ENCODE peak calls at places on chromosomes 3 and 15, in seven cellular contexts. B, C, Z, T, K, D and N are unnamed samples.

GRCh38 chr3:31906182-31906581 is 74.9 kb downstream of the OSBPL10 start:
- DNase-seq in B (no peak), C (no peak), Z (no peak), T (no peak), K (no peak), D (no peak), N (no peak)

GRCh38 chr3:27171113-27171512 is 198.1 kb downstream of the NEK10 start:
- DNase-seq in B (no peak), C (no peak), Z (no peak), T (no peak), K (no peak), D (no peak), N (no peak)

GRCh38 chr3:79263423-79263822 is 504.4 kb downstream of the ROBO1 start:
- DNase-seq in B (no peak), C (peak), Z (no peak), T (no peak), K (no peak), D (no peak), N (no peak)

GRCh38 chr3:40292637-40293036 is 16.9 kb upstream of the EIF1B start:
- DNase-seq in B (no peak), C (no peak), Z (no peak), T (no peak), K (no peak), D (no peak), N (no peak)

GRCh38 chr15:86444527-86444926 is 364.9 kb downstream of the AGBL1 start:
- DNase-seq in B (no peak), C (no peak), Z (no peak), T (no peak), K (no peak), D (no peak), N (no peak)

GRCh38 chr3:128252083-128252482 is 98.8 kb downstream of the EEFSEC start:
- DNase-seq in B (no peak), C (no peak), Z (no peak), T (peak), K (no peak), D (no peak), N (no peak)

GRCh38 chr15:63764912-63765311 is 68.8 kb downstream of the HERC1 start:
- DNase-seq in B (no peak), C (no peak), Z (no peak), T (no peak), K (no peak), D (no peak), N (no peak)

GRCh38 chr3:76527773-76528172 is 512.1 kb upstream of the ROBO2 start:
- DNase-seq in B (no peak), C (no peak), Z (no peak), T (no peak), K (no peak), D (no peak), N (no peak)

GRCh38 chr15:89496155-89497098 is at the start of gene RHCG:
- DNase-seq in B (no peak), C (peak), Z (no peak), T (peak), K (no peak), D (no peak), N (peak)

GRCh38 chr3:72591522-72592421 is 256.5 kb downstream of the SHQ1 start:
- DNase-seq in B (peak), C (peak), Z (no peak), T (peak), K (peak), D (peak), N (peak)

DNA sequence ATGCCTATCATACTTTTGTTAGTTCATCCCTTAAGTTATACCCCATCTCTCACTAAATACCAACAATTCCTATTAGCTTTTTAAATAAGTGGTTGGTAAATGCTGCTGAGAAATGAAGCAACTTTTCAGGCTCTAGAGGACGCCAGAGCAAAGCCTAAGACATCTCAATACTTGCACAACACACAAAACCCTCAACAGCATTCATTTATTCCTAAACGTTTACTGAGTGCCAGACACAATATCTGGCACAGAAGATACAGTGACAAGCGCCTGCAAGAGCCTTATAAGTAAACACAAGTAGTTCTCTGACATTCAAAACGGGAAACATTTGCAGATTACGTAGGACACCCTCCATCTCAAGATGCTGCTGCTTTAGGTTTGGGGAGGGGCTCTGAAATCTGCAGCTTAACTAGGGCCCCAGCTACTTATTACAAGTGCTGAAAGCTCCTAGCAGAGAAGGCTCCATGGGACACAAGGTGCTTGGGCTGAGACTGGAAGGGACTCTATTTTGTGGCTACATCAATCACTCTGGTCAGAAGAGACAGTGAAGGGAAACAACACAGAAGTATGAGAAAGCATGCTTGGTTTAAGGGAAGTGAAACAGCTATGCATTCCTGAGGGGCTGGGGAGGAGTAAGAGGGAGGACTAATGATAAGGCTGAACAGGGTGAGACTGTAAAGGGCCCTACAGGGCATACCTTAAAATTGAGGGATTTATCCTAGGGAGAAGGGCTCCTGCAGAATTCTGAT is 311.3 kb downstream of the PLCL2 start:
- DNase-seq in B (no peak), C (peak), Z (no peak), T (peak), K (no peak), D (no peak), N (no peak)
- H3K27ac ChIP-seq in B (no peak), C (peak), Z (no peak), T (no peak), K (no peak), D (no peak), N (peak)

DNA sequence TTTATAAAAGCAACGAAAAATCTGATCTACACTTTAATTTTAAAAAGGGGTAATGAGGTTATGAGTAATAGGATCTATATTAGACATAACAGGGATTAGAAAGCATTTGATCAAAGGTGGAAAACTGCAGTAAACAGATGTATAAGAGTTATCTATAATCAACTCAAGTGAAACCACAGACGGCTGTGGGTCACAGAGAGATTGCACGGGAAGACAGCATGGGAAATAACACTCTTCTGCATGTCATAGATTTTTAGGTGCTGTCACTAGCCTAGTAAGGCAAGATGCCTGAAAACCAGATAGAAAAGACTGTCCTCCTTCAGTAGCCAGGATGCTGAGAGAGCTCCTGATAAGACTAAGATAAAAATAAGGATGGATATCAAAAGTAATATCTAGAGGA is 1.8 kb downstream of the LYSMD2 start:
- DNase-seq in B (no peak), C (no peak), Z (peak), T (no peak), K (no peak), D (no peak), N (no peak)
- H3K27ac ChIP-seq in B (no peak), C (no peak), Z (peak), T (no peak), K (no peak), D (no peak), N (peak)

GRCh38 chr15:71117906-71118305 is 2.6 kb downstream of the THSD4 start:
- DNase-seq in B (no peak), C (no peak), Z (no peak), T (no peak), K (no peak), D (no peak), N (no peak)
- H3K27ac ChIP-seq in B (no peak), C (no peak), Z (no peak), T (no peak), K (peak), D (no peak), N (no peak)

DNA sequence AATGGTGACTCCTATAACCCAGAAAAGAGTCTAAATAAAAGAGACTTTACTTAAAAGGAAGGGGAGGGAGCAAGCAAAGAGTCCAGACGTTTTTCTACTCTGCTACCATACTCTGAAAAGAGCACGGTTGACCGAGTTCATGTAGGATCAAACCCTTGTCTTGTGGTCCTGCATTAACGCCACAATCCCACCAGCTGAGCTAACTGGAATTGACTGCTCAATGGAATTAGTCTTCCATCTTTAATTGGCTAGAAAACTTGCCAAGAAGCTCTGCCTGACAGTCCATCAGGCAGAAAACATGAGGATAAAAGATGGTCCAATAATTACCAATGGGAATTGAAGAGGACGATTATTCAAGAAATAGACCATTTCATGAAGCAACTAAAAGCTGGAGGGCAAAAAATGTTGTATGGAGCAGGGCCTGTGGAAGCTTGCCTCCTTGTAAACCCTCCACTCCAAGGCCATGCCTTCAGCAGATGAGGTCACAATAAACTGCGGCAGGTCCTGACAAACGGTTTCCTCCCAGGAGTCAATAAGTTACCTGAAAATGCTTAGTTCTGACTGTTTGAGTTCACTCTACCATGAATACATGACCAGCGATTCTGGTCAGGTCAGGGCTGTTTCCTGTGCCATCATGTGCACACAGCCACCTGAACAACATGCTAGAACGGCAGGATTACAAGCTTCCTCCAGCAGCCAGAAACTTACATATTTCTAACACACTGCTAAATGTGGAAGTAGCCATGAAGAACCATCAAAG is 35.6 kb upstream of the ARHGEF3 start:
- DNase-seq in B (no peak), C (no peak), Z (no peak), T (no peak), K (no peak), D (no peak), N (no peak)
- H3K27ac ChIP-seq in B (no peak), C (no peak), Z (no peak), T (no peak), K (peak), D (no peak), N (no peak)

GRCh38 chr3:135147657-135148056 is 352.6 kb downstream of the EPHB1 start:
- DNase-seq in B (no peak), C (no peak), Z (no peak), T (no peak), K (no peak), D (no peak), N (no peak)
- H3K27ac ChIP-seq in B (no peak), C (no peak), Z (no peak), T (no peak), K (no peak), D (no peak), N (no peak)

DNA sequence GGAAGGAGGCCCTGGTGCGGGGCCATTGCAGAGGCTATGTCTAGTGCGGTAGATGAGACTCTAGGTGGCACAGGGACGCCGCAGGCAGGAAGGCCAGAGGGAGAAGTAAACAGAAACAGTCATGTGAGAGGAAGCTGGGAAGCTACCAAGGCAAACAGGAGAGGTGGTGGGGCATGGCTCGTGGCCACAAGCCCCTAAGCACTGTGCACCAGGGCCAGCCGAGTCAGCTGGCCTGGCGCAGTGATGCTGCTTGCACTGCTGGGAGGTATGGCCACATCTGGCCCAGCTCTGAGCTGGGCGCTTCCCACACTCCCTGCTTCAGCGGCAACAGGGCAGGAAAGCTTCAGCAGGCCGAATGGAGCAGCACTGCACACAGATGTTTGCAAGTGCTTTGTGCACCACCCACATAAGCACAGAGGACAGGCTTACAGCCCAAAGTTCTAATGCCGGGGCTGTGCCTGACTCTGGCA is 76.6 kb downstream of the SRGAP3 start:
- DNase-seq in B (no peak), C (no peak), Z (no peak), T (no peak), K (no peak), D (no peak), N (peak)
- H3K27ac ChIP-seq in B (no peak), C (no peak), Z (no peak), T (no peak), K (peak), D (no peak), N (peak)

DNA sequence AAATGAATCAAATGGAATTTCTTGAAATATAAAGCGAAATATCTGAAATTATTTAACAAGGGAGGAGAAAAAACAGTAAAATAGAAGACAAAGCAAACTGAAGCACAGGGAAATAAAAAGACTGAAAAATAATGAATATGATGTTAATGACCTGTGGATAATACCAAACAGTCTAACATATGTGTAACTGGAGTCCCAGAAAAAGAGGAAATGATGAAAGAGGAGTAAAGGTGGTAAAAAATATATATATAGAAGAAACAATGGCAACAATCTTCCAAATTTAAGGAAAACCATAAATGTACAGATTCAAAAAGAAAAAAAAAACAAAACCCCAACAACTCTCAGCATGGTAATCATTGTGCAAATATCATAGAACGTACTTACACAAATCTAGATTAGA is 21.2 kb downstream of the UBE3A start:
- DNase-seq in B (no peak), C (no peak), Z (no peak), T (no peak), K (no peak), D (no peak), N (no peak)
- H3K27ac ChIP-seq in B (no peak), C (no peak), Z (no peak), T (no peak), K (no peak), D (no peak), N (no peak)

GRCh38 chr3:101037613-101038012 is 44.4 kb upstream of the ABI3BP start:
- DNase-seq in B (no peak), C (no peak), Z (no peak), T (no peak), K (no peak), D (no peak), N (no peak)

GRCh38 chr3:101038393-101038792 is 45.2 kb upstream of the ABI3BP start:
- DNase-seq in B (no peak), C (no peak), Z (no peak), T (peak), K (peak), D (no peak), N (no peak)

GRCh38 chr3:101038880-101039279 is 45.7 kb upstream of the ABI3BP start:
- DNase-seq in B (no peak), C (no peak), Z (no peak), T (no peak), K (no peak), D (no peak), N (no peak)

GRCh38 chr3:101036676-101037075 is 43.5 kb upstream of the ABI3BP start:
- DNase-seq in B (no peak), C (no peak), Z (no peak), T (peak), K (peak), D (no peak), N (no peak)

DNA sequence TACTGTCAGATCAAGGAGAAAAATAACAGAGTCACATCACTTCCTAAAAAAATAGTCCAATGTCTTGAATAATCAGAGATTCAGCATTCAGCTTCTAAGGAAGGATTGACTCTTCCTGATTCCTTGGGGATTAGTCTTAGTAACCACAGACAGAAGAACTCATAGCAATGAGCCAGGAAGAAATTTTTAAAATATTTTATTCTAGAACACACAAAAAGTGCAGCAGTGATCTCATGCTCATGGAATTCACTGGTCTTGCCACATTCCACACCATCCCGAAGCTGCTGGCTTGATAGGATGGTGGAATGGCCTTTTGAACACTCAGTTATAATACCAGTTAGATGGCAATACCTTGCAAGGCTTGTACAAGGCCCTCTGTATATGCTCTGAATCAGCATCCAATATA is 43.0 kb upstream of the ABI3BP start:
- DNase-seq in B (peak), C (peak), Z (no peak), T (peak), K (peak), D (peak), N (no peak)
- H3K27ac ChIP-seq in B (peak), C (no peak), Z (no peak), T (peak), K (peak), D (no peak), N (no peak)